ENCODE peak calls at places on chromosomes 5 and 9, in six cellular contexts. E is HFFc6, D is neural crest cell, F is activated B cell treated with CpG ODN at 0.5 μM for 24 hours, N is brain microvascular endothelial cell, O is fibroblast of mammary gland. C is an unnamed sample.

GRCh38 chr5:39100851-39101396 is 26.7 kb upstream of the RICTOR start:
- DNase-seq in E (peak), D (no peak), F (no peak), N (peak), O (peak), C (no peak)

GRCh38 chr5:136011427-136012001 is 17.3 kb upstream of the TGFBI start:
- DNase-seq in E (peak), D (no peak), F (no peak), N (peak), O (peak), C (no peak)

GRCh38 chr9:93091453-93092081 is 4.5 kb upstream of the CARD19 start:
- DNase-seq in E (peak), D (no peak), F (peak), N (peak), O (peak), C (no peak)

GRCh38 chr9:4235951-4236804 is 63.7 kb downstream of the GLIS3 start:
- DNase-seq in E (peak), D (no peak), F (no peak), N (no peak), O (peak), C (no peak)

GRCh38 chr9:38682713-38683112 is 37.2 kb downstream of the FAM240B start:
- DNase-seq in E (peak), D (no peak), F (no peak), N (peak), O (peak), C (no peak)

GRCh38 chr9:125427556-125427955 is 165.9 kb downstream of the GAPVD1 start:
- DNase-seq in E (no peak), D (no peak), F (no peak), N (no peak), O (no peak), C (no peak)

GRCh38 chr5:141785135-141785534 is 93.1 kb downstream of the PCDH1 start:
- DNase-seq in E (no peak), D (no peak), F (no peak), N (no peak), O (no peak), C (no peak)

GRCh38 chr5:133400831-133401351 is 211.4 kb downstream of the FSTL4 start:
- DNase-seq in E (no peak), D (no peak), F (no peak), N (no peak), O (no peak), C (peak)

GRCh38 chr9:32426278-32426939 is 42.0 kb downstream of the ACO1 start:
- DNase-seq in E (peak), D (no peak), F (no peak), N (peak), O (peak), C (no peak)

GRCh38 chr5:141186897-141187512 is at the start of gene PCDHB9:
- DNase-seq in E (peak), D (peak), F (no peak), N (no peak), O (peak), C (no peak)

GRCh38 chr5:59055745-59056448 is 473.0 kb downstream of the RAB3C start:
- DNase-seq in E (no peak), D (no peak), F (no peak), N (no peak), O (no peak), C (no peak)

GRCh38 chr9:95003694-95004451 is 277.4 kb downstream of the AOPEP start:
- DNase-seq in E (peak), D (no peak), F (no peak), N (peak), O (peak), C (no peak)

GRCh38 chr5:67971223-67971830 is 244.2 kb upstream of the PIK3R1 start:
- DNase-seq in E (no peak), D (no peak), F (no peak), N (no peak), O (peak), C (no peak)

GRCh38 chr5:147558826-147559225 is 49.0 kb upstream of the DPYSL3 start:
- DNase-seq in E (peak), D (no peak), F (no peak), N (peak), O (peak), C (no peak)

GRCh38 chr9:5425006-5425628 is 12.6 kb downstream of the PLGRKT start:
- DNase-seq in E (no peak), D (no peak), F (no peak), N (no peak), O (peak), C (no peak)

GRCh38 chr5:23257656-23258055 is 249.8 kb upstream of the PRDM9 start:
- DNase-seq in E (no peak), D (no peak), F (no peak), N (no peak), O (peak), C (no peak)

GRCh38 chr9:35510745-35511428 is 21.0 kb downstream of the RUSC2 start:
- DNase-seq in E (peak), D (no peak), F (no peak), N (peak), O (peak), C (no peak)
- TF ChIP-seq CTCF in E (peak), D (no peak), F (no peak), N (peak), O (peak), C (no peak)

GRCh38 chr5:103260951-103261350 is 2.4 kb downstream of the MACIR start:
- DNase-seq in E (no peak), D (no peak), F (no peak), N (no peak), O (no peak), C (no peak)
- TF ChIP-seq CTCF in E (no peak), D (no peak), F (no peak), N (no peak), O (no peak), C (no peak)

GRCh38 chr5:10801931-10802674 is 41.1 kb upstream of the DAP start:
- DNase-seq in E (no peak), D (no peak), F (no peak), N (no peak), O (peak), C (no peak)
- TF ChIP-seq CTCF in E (no peak), D (no peak), F (no peak), N (peak), O (peak), C (no peak)

GRCh38 chr5:142982821-142983200 is 212.6 kb downstream of the ARHGAP26 start:
- DNase-seq in E (no peak), D (no peak), F (no peak), N (no peak), O (no peak), C (no peak)
- TF ChIP-seq CTCF in E (peak), D (peak), F (no peak), N (no peak), O (peak), C (peak)

DNA sequence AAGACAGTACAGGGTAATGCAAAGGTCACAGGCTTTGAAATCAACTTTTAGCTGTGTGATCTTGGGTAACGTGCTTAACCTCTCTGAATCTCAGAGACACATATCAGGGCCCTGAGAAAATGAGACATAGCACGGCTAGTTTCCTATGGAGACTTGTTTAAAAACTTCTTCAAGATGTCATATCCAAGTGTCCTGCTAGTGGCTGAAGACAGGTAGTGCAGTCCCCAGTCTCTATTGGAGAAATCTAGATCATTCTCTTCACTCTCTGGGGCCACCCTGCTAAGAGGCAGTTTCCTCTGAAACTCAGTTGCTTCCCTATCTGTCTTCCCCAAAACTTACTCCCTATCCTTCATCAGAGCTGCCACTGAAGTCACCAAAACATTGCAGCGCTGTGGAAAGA is 30.3 kb upstream of the GRXCR2 start:
- DNase-seq in E (no peak), D (no peak), F (no peak), N (no peak), O (no peak), C (no peak)
- TF ChIP-seq CTCF in E (peak), D (peak), F (no peak), N (peak), O (peak), C (peak)